ENCODE peak calls at places on chromosomes 5 and 9, in ten cellular contexts. J is stimulated activated CD4-positive, alpha-beta T cell treated with anti-CD3 and anti-CD28 coated beads, Interleukin-2, amount 100 ng/mL, for 24 hours; T is HEK293T; I is activated T-cell treated with anti-CD3 and anti-CD28 coated beads, Interleukin-2, amount 50 U/mL, for 72 hours; D is fibroblast of the aortic adventitia; B is activated T-helper 1 cell treated with Interleukin-2 at 50 U/mL for 16 hours; U is globus pallidus; G is NCI-H446 treated with DMSO at 0.1 percent for 48 hours; A is GM12891; F is breast epithelium. O is an unnamed sample.

GRCh38 chr9:75974006-75974766 is 83.7 kb downstream of the PCSK5 start:
- DNase-seq in J (no peak), T (no peak), I (no peak), D (peak), B (no peak), U (no peak), G (no peak), A (no peak), F (no peak), O (no peak)

GRCh38 chr9:77546391-77546790 is 101.7 kb downstream of the GNA14 start:
- DNase-seq in J (no peak), T (no peak), I (no peak), D (no peak), B (no peak), U (no peak), G (no peak), A (no peak), F (no peak), O (no peak)

GRCh38 chr9:127566351-127567001 is 45.6 kb upstream of the STXBP1 start:
- DNase-seq in J (no peak), T (no peak), I (no peak), D (no peak), B (no peak), U (no peak), G (no peak), A (no peak), F (no peak), O (no peak)

GRCh38 chr9:114805670-114806551 is at the start of gene TNFSF15:
- DNase-seq in J (peak), T (no peak), I (peak), D (no peak), B (no peak), U (peak), G (no peak), A (peak), F (no peak), O (no peak)

GRCh38 chr5:172603425-172603824 is 37.6 kb upstream of the NEURL1B start:
- DNase-seq in J (no peak), T (no peak), I (no peak), D (peak), B (no peak), U (peak), G (no peak), A (no peak), F (peak), O (no peak)

GRCh38 chr5:96661101-96661840 is 905 bp upstream of the CAST start:
- DNase-seq in J (peak), T (peak), I (peak), D (peak), B (peak), U (peak), G (no peak), A (peak), F (no peak), O (peak)

GRCh38 chr5:9621379-9621903 is 8.7 kb downstream of the TAS2R1 start:
- DNase-seq in J (no peak), T (no peak), I (no peak), D (peak), B (no peak), U (no peak), G (no peak), A (no peak), F (no peak), O (no peak)

GRCh38 chr5:132771559-132771998 is 5.5 kb downstream of the SEPTIN8 start:
- DNase-seq in J (no peak), T (no peak), I (no peak), D (peak), B (no peak), U (no peak), G (no peak), A (no peak), F (no peak), O (no peak)

GRCh38 chr5:176677209-176677931 is 30.1 kb downstream of the TSPAN17 start:
- DNase-seq in J (no peak), T (no peak), I (no peak), D (no peak), B (no peak), U (no peak), G (peak), A (no peak), F (no peak), O (no peak)

GRCh38 chr9:133521122-133522072 is 3.4 kb downstream of the MYMK start:
- DNase-seq in J (no peak), T (no peak), I (no peak), D (no peak), B (no peak), U (peak), G (no peak), A (no peak), F (no peak), O (no peak)

GRCh38 chr5:149264432-149265069 is 7.1 kb upstream of the AFAP1L1 start:
- DNase-seq in J (peak), T (peak), I (peak), D (no peak), B (peak), U (no peak), G (no peak), A (no peak), F (no peak), O (peak)

GRCh38 chr9:92455217-92455616 is 27.1 kb downstream of the ASPN start:
- DNase-seq in J (no peak), T (peak), I (no peak), D (no peak), B (no peak), U (no peak), G (no peak), A (no peak), F (no peak), O (no peak)

GRCh38 chr9:123414921-123415592 is 59.1 kb downstream of the CRB2 start:
- DNase-seq in J (no peak), T (no peak), I (no peak), D (peak), B (no peak), U (no peak), G (no peak), A (no peak), F (no peak), O (no peak)

GRCh38 chr5:73540192-73540591 is 25.2 kb downstream of the ANKRA2 start:
- DNase-seq in J (no peak), T (no peak), I (no peak), D (peak), B (no peak), U (no peak), G (no peak), A (no peak), F (no peak), O (no peak)

GRCh38 chr9:131402073-131402472 is 8.2 kb downstream of the PRRC2B start:
- DNase-seq in J (no peak), T (no peak), I (no peak), D (peak), B (no peak), U (no peak), G (no peak), A (no peak), F (no peak), O (no peak)

GRCh38 chr9:111615928-111616327 is 15.2 kb upstream of the DNAJC25 start:
- DNase-seq in J (no peak), T (no peak), I (no peak), D (no peak), B (no peak), U (no peak), G (no peak), A (no peak), F (no peak), O (no peak)

GRCh38 chr5:126656397-126657007 is 55.8 kb downstream of the PHAX start:
- DNase-seq in J (peak), T (peak), I (no peak), D (peak), B (no peak), U (peak), G (no peak), A (no peak), F (no peak), O (no peak)

GRCh38 chr9:100352201-100352726 is 478 bp downstream of the TEX10 start:
- DNase-seq in J (peak), T (peak), I (peak), D (peak), B (no peak), U (peak), G (no peak), A (peak), F (peak), O (no peak)

GRCh38 chr9:2560175-2560574 is 61.4 kb upstream of the VLDLR start:
- DNase-seq in J (no peak), T (no peak), I (no peak), D (no peak), B (no peak), U (no peak), G (no peak), A (no peak), F (no peak), O (no peak)

GRCh38 chr5:137119321-137119720 is 379.8 kb downstream of the SPOCK1 start:
- DNase-seq in J (no peak), T (no peak), I (no peak), D (no peak), B (no peak), U (no peak), G (no peak), A (no peak), F (no peak), O (no peak)

GRCh38 chr9:116843863-116844620 is 156.9 kb downstream of the TRIM32 start:
- DNase-seq in J (no peak), T (no peak), I (no peak), D (no peak), B (no peak), U (no peak), G (no peak), A (no peak), F (no peak), O (no peak)

GRCh38 chr5:88792144-88792840 is 90.7 kb downstream of the MEF2C start:
- DNase-seq in J (no peak), T (no peak), I (no peak), D (no peak), B (no peak), U (no peak), G (no peak), A (no peak), F (no peak), O (no peak)

GRCh38 chr9:121169094-121169601 is 32.5 kb downstream of the RAB14 start:
- DNase-seq in J (no peak), T (peak), I (no peak), D (peak), B (no peak), U (no peak), G (no peak), A (no peak), F (no peak), O (no peak)

GRCh38 chr5:155616779-155617392 is 603.3 kb downstream of the KIF4B start:
- DNase-seq in J (peak), T (peak), I (peak), D (no peak), B (no peak), U (peak), G (no peak), A (peak), F (no peak), O (no peak)

GRCh38 chr9:96084289-96084688 is 208.8 kb downstream of the ERCC6L2 start:
- DNase-seq in J (no peak), T (no peak), I (no peak), D (no peak), B (no peak), U (no peak), G (no peak), A (no peak), F (no peak), O (no peak)

GRCh38 chr5:99879791-99880511 is 655.2 kb upstream of the FAM174A start:
- DNase-seq in J (no peak), T (no peak), I (no peak), D (no peak), B (no peak), U (no peak), G (no peak), A (no peak), F (no peak), O (no peak)

GRCh38 chr9:21836437-21837161 is 34.2 kb downstream of the MTAP start:
- DNase-seq in J (no peak), T (no peak), I (peak), D (peak), B (no peak), U (no peak), G (no peak), A (no peak), F (no peak), O (no peak)